ENCODE peak calls at places on chromosomes 6 and 20, in four cellular contexts. S is nephron progenitor cell, G is breast epithelium, C is GM13977. W is an unnamed sample.

GRCh38 chr6:167141667-167142432 is 15.9 kb downstream of the GPR31 start:
- DNase-seq in G (no peak), C (peak; percentile 80), S (peak; percentile 71), W (peak; percentile 52)

GRCh38 chr6:131135244-131136020 is at the start of gene AKAP7:
- DNase-seq in G (peak; percentile 73), C (peak; percentile 85), S (peak; percentile 82), W (peak; percentile 78)

GRCh38 chr20:25372584-25373336 is 17.9 kb downstream of the ABHD12 start:
- DNase-seq in C (no peak), S (no peak), G (no peak), W (no peak)

GRCh38 chr20:32681175-32682084 is 7.7 kb upstream of the C20orf203 start:
- DNase-seq in C (no peak), S (peak; percentile 29), G (peak; percentile 56), W (no peak)

GRCh38 chr6:106097368-106098231 is 11.5 kb downstream of the PRDM1 start:
- DNase-seq in C (peak; percentile 46), G (no peak), S (no peak), W (no peak)

GRCh38 chr6:135170849-135171248 is 10.3 kb upstream of the MYB start:
- DNase-seq in S (no peak), G (no peak), C (no peak), W (no peak)

GRCh38 chr6:169577236-169577635 is 124.6 kb downstream of the WDR27 start:
- DNase-seq in C (no peak), G (no peak), S (no peak), W (no peak)

GRCh38 chr6:43705996-43706395 is 18.4 kb upstream of the MRPS18A start:
- DNase-seq in C (no peak), S (no peak), G (no peak), W (no peak)

GRCh38 chr6:25781134-25781533 is 26.6 kb downstream of the SLC17A4 start:
- DNase-seq in C (no peak), S (no peak), G (no peak), W (no peak)

GRCh38 chr6:111484655-111484974 is 1.6 kb upstream of the REV3L start:
- DNase-seq in S (no peak), C (no peak), G (no peak), W (no peak)

GRCh38 chr6:145278163-145278807 is 457.0 kb downstream of the EPM2A start:
- DNase-seq in S (no peak), G (no peak), C (no peak), W (no peak)

GRCh38 chr6:150029276-150029675 is 3.9 kb upstream of the RAET1L start:
- DNase-seq in C (no peak), S (no peak), G (no peak), W (no peak)

GRCh38 chr20:51602131-51602530 is 59.6 kb upstream of the NFATC2 start:
- DNase-seq in S (no peak), C (no peak), G (no peak), W (no peak)

GRCh38 chr20:289693-290080 is 863 bp downstream of the C20orf96 start:
- DNase-seq in S (no peak), G (no peak), C (no peak), W (no peak)

GRCh38 chr6:87830834-87831374 is 128.9 kb upstream of the AKIRIN2 start:
- DNase-seq in S (no peak), C (no peak), G (no peak), W (no peak)

DNA sequence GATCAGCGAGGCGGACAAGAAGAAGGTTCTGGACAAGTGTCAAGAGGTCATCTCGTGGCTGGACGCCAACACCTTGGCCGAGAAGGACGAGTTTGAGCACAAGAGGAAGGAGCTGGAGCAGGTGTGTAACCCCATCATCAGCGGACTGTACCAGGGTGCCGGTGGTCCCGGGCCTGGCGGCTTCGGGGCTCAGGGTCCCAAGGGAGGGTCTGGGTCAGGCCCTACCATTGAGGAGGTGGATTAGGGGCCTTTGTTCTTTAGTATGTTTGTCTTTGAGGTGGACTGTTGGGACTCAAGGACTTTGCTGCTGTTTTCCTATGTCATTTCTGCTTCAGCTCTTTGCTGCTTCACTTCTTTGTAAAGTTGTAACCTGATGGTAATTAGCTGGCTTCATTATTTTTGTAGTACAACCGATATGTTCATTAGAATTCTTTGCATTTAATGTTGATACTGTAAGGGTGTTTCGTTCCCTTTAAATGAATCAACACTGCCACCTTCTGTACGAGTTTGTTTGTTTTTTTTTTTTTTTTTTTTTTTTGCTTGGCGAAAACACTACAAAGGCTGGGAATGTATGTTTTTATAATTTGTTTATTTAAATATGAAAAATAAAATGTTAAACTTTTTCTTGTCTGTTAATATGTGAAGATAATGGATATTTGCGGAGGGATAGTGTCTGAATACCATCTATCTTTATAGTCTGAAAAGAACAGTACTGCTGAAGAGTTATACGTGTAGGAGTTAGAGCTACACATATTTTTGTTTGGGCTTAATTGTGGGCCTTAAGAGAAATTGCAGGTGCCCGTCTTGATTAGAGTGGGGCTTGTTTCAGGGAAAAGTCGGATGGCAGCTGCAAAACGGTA is 2.3 kb downstream of the HSPA1B start:
- DNase-seq in C (no peak), G (no peak), S (no peak), W (no peak)
- TF ChIP-seq CTCF in C (peak; percentile 30), G (no peak), S (peak; percentile 42), W (peak; percentile 62)

GRCh38 chr6:36315921-36316320 is 20.8 kb downstream of the BNIP5 start:
- DNase-seq in C (no peak), S (no peak), G (no peak), W (no peak)
- TF ChIP-seq CTCF in C (no peak), S (no peak), G (no peak), W (no peak)

GRCh38 chr6:53112404-53112803 is 36.2 kb downstream of the GCM1 start:
- DNase-seq in C (no peak), G (peak; percentile 57), S (no peak), W (no peak)
- TF ChIP-seq CTCF in C (no peak), G (no peak), S (no peak), W (no peak)

DNA sequence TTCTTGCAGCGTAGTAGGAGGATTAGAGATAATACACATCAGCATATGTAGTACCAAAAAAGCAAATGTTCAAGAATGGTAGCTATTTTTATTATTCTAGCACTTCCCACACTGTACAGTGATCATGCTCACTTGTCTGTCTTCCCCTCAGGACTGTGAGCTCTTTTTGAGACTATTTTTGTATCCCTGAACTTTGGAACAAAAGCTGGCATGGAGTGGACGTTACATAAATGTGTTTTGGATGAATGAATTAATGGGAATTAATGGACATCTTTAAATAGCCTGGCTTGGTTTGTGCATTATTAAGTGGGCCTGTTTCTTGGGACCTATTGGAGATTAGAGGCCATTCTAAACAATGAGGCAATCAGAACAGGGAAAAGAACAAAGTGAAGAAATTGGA is 243.7 kb downstream of the CD83 start:
- DNase-seq in C (no peak), S (no peak), G (no peak), W (no peak)
- TF ChIP-seq CTCF in C (no peak), S (no peak), G (no peak), W (no peak)

GRCh38 chr20:14632906-14633305 is 295.5 kb upstream of the FLRT3 start:
- DNase-seq in S (no peak), G (no peak), C (no peak), W (no peak)
- TF ChIP-seq CTCF in S (no peak), G (no peak), C (no peak), W (no peak)

GRCh38 chr6:56957856-56958255 is 2.9 kb downstream of the BEND6 start:
- DNase-seq in S (no peak), C (no peak), G (no peak), W (no peak)

GRCh38 chr6:56961151-56961550 is 6.2 kb downstream of the BEND6 start:
- DNase-seq in S (no peak), C (no peak), G (no peak), W (no peak)

GRCh38 chr6:56959094-56959493 is 4.2 kb downstream of the BEND6 start:
- DNase-seq in S (no peak), C (no peak), G (no peak), W (no peak)

GRCh38 chr6:56958481-56958880 is 3.6 kb downstream of the BEND6 start:
- DNase-seq in S (no peak), C (no peak), G (no peak), W (no peak)

GRCh38 chr6:56959938-56960337 is 5.0 kb downstream of the BEND6 start:
- DNase-seq in S (no peak), G (no peak), C (no peak), W (no peak)
- TF ChIP-seq CTCF in S (no peak), G (no peak), C (no peak), W (no peak)

GRCh38 chr6:95923518-95923917 is 92.3 kb upstream of the FUT9 start:
- DNase-seq in S (peak; percentile 19), C (peak; percentile 9), G (no peak), W (no peak)
- TF ChIP-seq CTCF in S (peak; percentile 49), C (peak; percentile 51), G (no peak), W (peak; percentile 42)

DNA sequence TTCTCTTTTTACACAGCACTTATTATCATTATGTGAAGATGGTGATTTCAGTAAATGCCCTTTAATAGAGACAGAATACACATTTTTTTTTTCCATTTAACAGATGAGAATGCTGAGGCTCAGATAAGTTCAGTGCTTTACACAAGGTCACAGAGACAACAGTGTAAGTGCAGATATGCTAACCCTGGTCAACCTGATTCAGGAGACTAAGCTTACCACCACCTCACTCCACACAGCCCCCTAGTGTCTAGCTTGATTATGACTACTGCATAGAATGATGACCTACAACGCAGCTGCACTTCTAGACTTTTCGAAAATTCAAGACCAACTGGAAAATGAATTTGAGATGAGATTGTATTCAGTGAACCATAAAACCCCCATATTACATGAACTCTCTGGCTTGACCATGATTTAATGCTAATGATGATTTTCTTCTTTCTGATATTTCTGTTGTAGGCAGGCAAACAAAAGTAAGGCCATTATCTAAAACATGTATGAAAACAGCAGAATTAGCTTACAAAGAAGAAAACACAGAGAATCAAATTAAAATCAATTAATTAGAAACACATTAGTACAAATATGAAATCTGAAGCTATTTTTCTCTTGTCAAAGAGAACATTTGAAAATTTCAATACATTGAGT is 212.1 kb upstream of the PHACTR1 start:
- DNase-seq in C (peak; percentile 51), S (no peak), G (no peak), W (no peak)
- TF ChIP-seq CTCF in C (peak; percentile 62), S (peak; percentile 27), G (no peak), W (peak; percentile 45)

DNA sequence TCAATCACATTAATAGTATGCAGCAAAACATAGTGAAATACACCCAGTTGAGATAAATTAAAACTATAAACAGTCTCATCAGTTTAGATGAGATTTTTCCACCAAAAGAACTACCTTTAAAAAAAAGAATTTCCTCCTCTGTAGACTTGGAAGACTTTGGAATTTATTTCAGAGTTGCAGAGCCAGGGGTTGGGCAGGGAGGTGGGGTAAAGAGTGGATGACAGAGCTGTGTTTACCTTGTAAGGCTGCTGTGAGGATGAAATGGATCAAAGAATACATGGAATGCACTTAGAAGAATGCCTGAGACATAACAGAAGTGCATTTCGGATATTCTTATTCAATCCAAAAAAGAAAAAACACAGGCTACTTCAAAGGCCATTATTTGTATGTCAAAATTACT is 6.4 kb upstream of the LY86 start:
- DNase-seq in G (no peak), S (no peak), C (no peak), W (no peak)
- TF ChIP-seq CTCF in G (no peak), S (no peak), C (no peak), W (no peak)

W was measured in progenitor cell of endocrine pancreas.